ENCODE peak calls at places on chromosome 21, in ten cellular contexts. One of them, this sample, is unnamed.

GRCh38 chr21:28537371-28538079 is 455.2 kb downstream of the LTN1 start:
- DNase-seq in CD8-positive, alpha-beta memory T cell: no peak
- DNase-seq in left cardiac atrium: no peak
- DNase-seq in fibroblast of pulmonary artery: peak
- DNase-seq in suprapubic skin: no peak
- DNase-seq in HFF-Myc: peak
- DNase-seq in H54: no peak
- DNase-seq in NCI-H524: no peak
- DNase-seq in stimulated activated CD8-positive, alpha-beta memory T cell treated with anti-CD3 and anti-CD28 coated beads, Interleukin-2, amount 100 ng/mL, for 48 hours: no peak
- DNase-seq in stimulated activated CD4-positive, alpha-beta T cell treated with anti-CD3 and anti-CD28 coated beads, Interleukin-2, amount 100 ng/mL, for 24 hours: no peak
- DNase-seq in this sample: no peak

GRCh38 chr21:44875341-44875740 is 1.9 kb upstream of the PTTG1IP start:
- DNase-seq in stimulated activated CD4-positive, alpha-beta T cell treated with anti-CD3 and anti-CD28 coated beads, Interleukin-2, amount 100 ng/mL, for 24 hours: no peak
- DNase-seq in stimulated activated CD8-positive, alpha-beta memory T cell treated with anti-CD3 and anti-CD28 coated beads, Interleukin-2, amount 100 ng/mL, for 48 hours: no peak
- DNase-seq in NCI-H524: no peak
- DNase-seq in fibroblast of pulmonary artery: peak
- DNase-seq in H54: no peak
- DNase-seq in left cardiac atrium: no peak
- DNase-seq in suprapubic skin: no peak
- DNase-seq in CD8-positive, alpha-beta memory T cell: no peak
- DNase-seq in HFF-Myc: no peak
- DNase-seq in this sample: no peak

GRCh38 chr21:42258150-42258884 is 39.4 kb downstream of the ABCG1 start:
- DNase-seq in stimulated activated CD4-positive, alpha-beta T cell treated with anti-CD3 and anti-CD28 coated beads, Interleukin-2, amount 100 ng/mL, for 24 hours: peak
- DNase-seq in CD8-positive, alpha-beta memory T cell: peak
- DNase-seq in left cardiac atrium: peak
- DNase-seq in H54: peak
- DNase-seq in suprapubic skin: no peak
- DNase-seq in fibroblast of pulmonary artery: peak
- DNase-seq in HFF-Myc: peak
- DNase-seq in stimulated activated CD8-positive, alpha-beta memory T cell treated with anti-CD3 and anti-CD28 coated beads, Interleukin-2, amount 100 ng/mL, for 48 hours: peak
- DNase-seq in NCI-H524: peak
- DNase-seq in this sample: no peak

GRCh38 chr21:19853709-19854575 is 1144.3 kb upstream of the NCAM2 start:
- DNase-seq in stimulated activated CD4-positive, alpha-beta T cell treated with anti-CD3 and anti-CD28 coated beads, Interleukin-2, amount 100 ng/mL, for 24 hours: no peak
- DNase-seq in suprapubic skin: no peak
- DNase-seq in NCI-H524: peak
- DNase-seq in HFF-Myc: no peak
- DNase-seq in fibroblast of pulmonary artery: no peak
- DNase-seq in stimulated activated CD8-positive, alpha-beta memory T cell treated with anti-CD3 and anti-CD28 coated beads, Interleukin-2, amount 100 ng/mL, for 48 hours: no peak
- DNase-seq in H54: no peak
- DNase-seq in left cardiac atrium: no peak
- DNase-seq in CD8-positive, alpha-beta memory T cell: no peak
- DNase-seq in this sample: no peak

GRCh38 chr21:35381743-35382310 is 332.7 kb upstream of the RUNX1 start:
- DNase-seq in fibroblast of pulmonary artery: no peak
- DNase-seq in stimulated activated CD8-positive, alpha-beta memory T cell treated with anti-CD3 and anti-CD28 coated beads, Interleukin-2, amount 100 ng/mL, for 48 hours: no peak
- DNase-seq in left cardiac atrium: no peak
- DNase-seq in suprapubic skin: no peak
- DNase-seq in NCI-H524: no peak
- DNase-seq in CD8-positive, alpha-beta memory T cell: no peak
- DNase-seq in stimulated activated CD4-positive, alpha-beta T cell treated with anti-CD3 and anti-CD28 coated beads, Interleukin-2, amount 100 ng/mL, for 24 hours: no peak
- DNase-seq in HFF-Myc: no peak
- DNase-seq in H54: no peak
- DNase-seq in this sample: no peak

GRCh38 chr21:45592208-45592619 is 50.0 kb upstream of the SLC19A1 start:
- DNase-seq in suprapubic skin: peak
- DNase-seq in stimulated activated CD8-positive, alpha-beta memory T cell treated with anti-CD3 and anti-CD28 coated beads, Interleukin-2, amount 100 ng/mL, for 48 hours: peak
- DNase-seq in CD8-positive, alpha-beta memory T cell: peak
- DNase-seq in fibroblast of pulmonary artery: no peak
- DNase-seq in HFF-Myc: no peak
- DNase-seq in left cardiac atrium: no peak
- DNase-seq in NCI-H524: no peak
- DNase-seq in H54: no peak
- DNase-seq in stimulated activated CD4-positive, alpha-beta T cell treated with anti-CD3 and anti-CD28 coated beads, Interleukin-2, amount 100 ng/mL, for 24 hours: peak
- DNase-seq in this sample: no peak

GRCh38 chr21:37061926-37062591 is 10.8 kb downstream of the PIGP start:
- DNase-seq in NCI-H524: no peak
- DNase-seq in suprapubic skin: no peak
- DNase-seq in H54: no peak
- DNase-seq in fibroblast of pulmonary artery: peak
- DNase-seq in left cardiac atrium: no peak
- DNase-seq in stimulated activated CD4-positive, alpha-beta T cell treated with anti-CD3 and anti-CD28 coated beads, Interleukin-2, amount 100 ng/mL, for 24 hours: no peak
- DNase-seq in CD8-positive, alpha-beta memory T cell: no peak
- DNase-seq in stimulated activated CD8-positive, alpha-beta memory T cell treated with anti-CD3 and anti-CD28 coated beads, Interleukin-2, amount 100 ng/mL, for 48 hours: no peak
- DNase-seq in HFF-Myc: no peak
- DNase-seq in this sample: no peak

GRCh38 chr21:42452401-42453018 is 43.5 kb downstream of the RSPH1 start:
- DNase-seq in NCI-H524: peak
- DNase-seq in HFF-Myc: no peak
- DNase-seq in H54: no peak
- DNase-seq in fibroblast of pulmonary artery: no peak
- DNase-seq in suprapubic skin: no peak
- DNase-seq in stimulated activated CD8-positive, alpha-beta memory T cell treated with anti-CD3 and anti-CD28 coated beads, Interleukin-2, amount 100 ng/mL, for 48 hours: no peak
- DNase-seq in stimulated activated CD4-positive, alpha-beta T cell treated with anti-CD3 and anti-CD28 coated beads, Interleukin-2, amount 100 ng/mL, for 24 hours: no peak
- DNase-seq in CD8-positive, alpha-beta memory T cell: no peak
- DNase-seq in left cardiac atrium: no peak
- DNase-seq in this sample: no peak

GRCh38 chr21:38379171-38379570 is 119.1 kb downstream of the ERG start:
- DNase-seq in left cardiac atrium: no peak
- DNase-seq in suprapubic skin: no peak
- DNase-seq in HFF-Myc: no peak
- DNase-seq in NCI-H524: no peak
- DNase-seq in stimulated activated CD8-positive, alpha-beta memory T cell treated with anti-CD3 and anti-CD28 coated beads, Interleukin-2, amount 100 ng/mL, for 48 hours: no peak
- DNase-seq in CD8-positive, alpha-beta memory T cell: no peak
- DNase-seq in H54: no peak
- DNase-seq in fibroblast of pulmonary artery: no peak
- DNase-seq in stimulated activated CD4-positive, alpha-beta T cell treated with anti-CD3 and anti-CD28 coated beads, Interleukin-2, amount 100 ng/mL, for 24 hours: no peak
- DNase-seq in this sample: no peak

GRCh38 chr21:46096596-46096981 is 1.3 kb upstream of the COL6A2 start:
- DNase-seq in HFF-Myc: no peak
- DNase-seq in left cardiac atrium: no peak
- DNase-seq in CD8-positive, alpha-beta memory T cell: no peak
- DNase-seq in stimulated activated CD8-positive, alpha-beta memory T cell treated with anti-CD3 and anti-CD28 coated beads, Interleukin-2, amount 100 ng/mL, for 48 hours: no peak
- DNase-seq in NCI-H524: no peak
- DNase-seq in fibroblast of pulmonary artery: no peak
- DNase-seq in H54: no peak
- DNase-seq in stimulated activated CD4-positive, alpha-beta T cell treated with anti-CD3 and anti-CD28 coated beads, Interleukin-2, amount 100 ng/mL, for 24 hours: peak
- DNase-seq in suprapubic skin: no peak
- DNase-seq in this sample: no peak

GRCh38 chr21:42980959-42981523 is 6.7 kb downstream of the PKNOX1 start:
- DNase-seq in fibroblast of pulmonary artery: no peak
- DNase-seq in suprapubic skin: no peak
- DNase-seq in CD8-positive, alpha-beta memory T cell: no peak
- DNase-seq in stimulated activated CD4-positive, alpha-beta T cell treated with anti-CD3 and anti-CD28 coated beads, Interleukin-2, amount 100 ng/mL, for 24 hours: no peak
- DNase-seq in NCI-H524: peak
- DNase-seq in stimulated activated CD8-positive, alpha-beta memory T cell treated with anti-CD3 and anti-CD28 coated beads, Interleukin-2, amount 100 ng/mL, for 48 hours: no peak
- DNase-seq in H54: no peak
- DNase-seq in HFF-Myc: no peak
- DNase-seq in left cardiac atrium: no peak
- DNase-seq in this sample: no peak

GRCh38 chr21:26553921-26554320 is 19.2 kb downstream of the CYYR1 start:
- DNase-seq in H54: no peak
- DNase-seq in left cardiac atrium: no peak
- DNase-seq in fibroblast of pulmonary artery: no peak
- DNase-seq in stimulated activated CD4-positive, alpha-beta T cell treated with anti-CD3 and anti-CD28 coated beads, Interleukin-2, amount 100 ng/mL, for 24 hours: no peak
- DNase-seq in CD8-positive, alpha-beta memory T cell: no peak
- DNase-seq in HFF-Myc: no peak
- DNase-seq in stimulated activated CD8-positive, alpha-beta memory T cell treated with anti-CD3 and anti-CD28 coated beads, Interleukin-2, amount 100 ng/mL, for 48 hours: no peak
- DNase-seq in NCI-H524: no peak
- DNase-seq in suprapubic skin: no peak
- DNase-seq in this sample: no peak

GRCh38 chr21:29261555-29262540 is 36.9 kb upstream of the BACH1 start:
- DNase-seq in H54: no peak
- DNase-seq in stimulated activated CD4-positive, alpha-beta T cell treated with anti-CD3 and anti-CD28 coated beads, Interleukin-2, amount 100 ng/mL, for 24 hours: no peak
- DNase-seq in left cardiac atrium: no peak
- DNase-seq in CD8-positive, alpha-beta memory T cell: no peak
- DNase-seq in stimulated activated CD8-positive, alpha-beta memory T cell treated with anti-CD3 and anti-CD28 coated beads, Interleukin-2, amount 100 ng/mL, for 48 hours: no peak
- DNase-seq in fibroblast of pulmonary artery: no peak
- DNase-seq in NCI-H524: no peak
- DNase-seq in suprapubic skin: no peak
- DNase-seq in HFF-Myc: no peak
- DNase-seq in this sample: no peak

GRCh38 chr21:39961251-39961650 is 94.0 kb downstream of the PCP4 start:
- DNase-seq in stimulated activated CD8-positive, alpha-beta memory T cell treated with anti-CD3 and anti-CD28 coated beads, Interleukin-2, amount 100 ng/mL, for 48 hours: no peak
- DNase-seq in HFF-Myc: no peak
- DNase-seq in H54: no peak
- DNase-seq in stimulated activated CD4-positive, alpha-beta T cell treated with anti-CD3 and anti-CD28 coated beads, Interleukin-2, amount 100 ng/mL, for 24 hours: no peak
- DNase-seq in CD8-positive, alpha-beta memory T cell: no peak
- DNase-seq in NCI-H524: no peak
- DNase-seq in left cardiac atrium: no peak
- DNase-seq in fibroblast of pulmonary artery: no peak
- DNase-seq in suprapubic skin: no peak
- DNase-seq in this sample: no peak

GRCh38 chr21:41141031-41141457 is 26.9 kb upstream of the BACE2 start:
- DNase-seq in fibroblast of pulmonary artery: peak
- DNase-seq in NCI-H524: no peak
- DNase-seq in CD8-positive, alpha-beta memory T cell: no peak
- DNase-seq in suprapubic skin: no peak
- DNase-seq in stimulated activated CD8-positive, alpha-beta memory T cell treated with anti-CD3 and anti-CD28 coated beads, Interleukin-2, amount 100 ng/mL, for 48 hours: no peak
- DNase-seq in HFF-Myc: peak
- DNase-seq in H54: no peak
- DNase-seq in left cardiac atrium: no peak
- DNase-seq in stimulated activated CD4-positive, alpha-beta T cell treated with anti-CD3 and anti-CD28 coated beads, Interleukin-2, amount 100 ng/mL, for 24 hours: no peak
- DNase-seq in this sample: no peak

GRCh38 chr21:32330784-32331311 is 32.2 kb downstream of the MRAP start:
- DNase-seq in stimulated activated CD4-positive, alpha-beta T cell treated with anti-CD3 and anti-CD28 coated beads, Interleukin-2, amount 100 ng/mL, for 24 hours: no peak
- DNase-seq in NCI-H524: no peak
- DNase-seq in CD8-positive, alpha-beta memory T cell: no peak
- DNase-seq in fibroblast of pulmonary artery: no peak
- DNase-seq in suprapubic skin: peak
- DNase-seq in H54: no peak
- DNase-seq in HFF-Myc: no peak
- DNase-seq in stimulated activated CD8-positive, alpha-beta memory T cell treated with anti-CD3 and anti-CD28 coated beads, Interleukin-2, amount 100 ng/mL, for 48 hours: no peak
- DNase-seq in left cardiac atrium: no peak
- DNase-seq in this sample: no peak

GRCh38 chr21:42474982-42475381 is 21.0 kb downstream of the RSPH1 start:
- DNase-seq in HFF-Myc: no peak
- DNase-seq in stimulated activated CD8-positive, alpha-beta memory T cell treated with anti-CD3 and anti-CD28 coated beads, Interleukin-2, amount 100 ng/mL, for 48 hours: no peak
- DNase-seq in fibroblast of pulmonary artery: no peak
- DNase-seq in NCI-H524: no peak
- DNase-seq in stimulated activated CD4-positive, alpha-beta T cell treated with anti-CD3 and anti-CD28 coated beads, Interleukin-2, amount 100 ng/mL, for 24 hours: no peak
- DNase-seq in left cardiac atrium: no peak
- DNase-seq in suprapubic skin: peak
- DNase-seq in CD8-positive, alpha-beta memory T cell: no peak
- DNase-seq in H54: no peak
- DNase-seq in this sample: no peak

GRCh38 chr21:45846373-45847160 is 135.0 kb upstream of the COL6A1 start:
- DNase-seq in fibroblast of pulmonary artery: peak
- DNase-seq in CD8-positive, alpha-beta memory T cell: no peak
- DNase-seq in left cardiac atrium: peak
- DNase-seq in HFF-Myc: no peak
- DNase-seq in suprapubic skin: peak
- DNase-seq in stimulated activated CD4-positive, alpha-beta T cell treated with anti-CD3 and anti-CD28 coated beads, Interleukin-2, amount 100 ng/mL, for 24 hours: no peak
- DNase-seq in NCI-H524: no peak
- DNase-seq in stimulated activated CD8-positive, alpha-beta memory T cell treated with anti-CD3 and anti-CD28 coated beads, Interleukin-2, amount 100 ng/mL, for 48 hours: no peak
- DNase-seq in H54: no peak
- DNase-seq in this sample: peak

GRCh38 chr21:14321042-14321441 is 61.9 kb downstream of the HSPA13 start:
- DNase-seq in NCI-H524: no peak
- DNase-seq in stimulated activated CD8-positive, alpha-beta memory T cell treated with anti-CD3 and anti-CD28 coated beads, Interleukin-2, amount 100 ng/mL, for 48 hours: no peak
- DNase-seq in fibroblast of pulmonary artery: peak
- DNase-seq in CD8-positive, alpha-beta memory T cell: no peak
- DNase-seq in suprapubic skin: no peak
- DNase-seq in HFF-Myc: no peak
- DNase-seq in H54: peak
- DNase-seq in stimulated activated CD4-positive, alpha-beta T cell treated with anti-CD3 and anti-CD28 coated beads, Interleukin-2, amount 100 ng/mL, for 24 hours: no peak
- DNase-seq in left cardiac atrium: no peak
- DNase-seq in this sample: no peak

GRCh38 chr21:35203093-35204021 is 154.3 kb upstream of the RUNX1 start:
- DNase-seq in CD8-positive, alpha-beta memory T cell: no peak
- DNase-seq in stimulated activated CD4-positive, alpha-beta T cell treated with anti-CD3 and anti-CD28 coated beads, Interleukin-2, amount 100 ng/mL, for 24 hours: no peak
- DNase-seq in suprapubic skin: no peak
- DNase-seq in left cardiac atrium: no peak
- DNase-seq in NCI-H524: no peak
- DNase-seq in fibroblast of pulmonary artery: peak
- DNase-seq in H54: no peak
- DNase-seq in HFF-Myc: no peak
- DNase-seq in stimulated activated CD8-positive, alpha-beta memory T cell treated with anti-CD3 and anti-CD28 coated beads, Interleukin-2, amount 100 ng/mL, for 48 hours: no peak
- DNase-seq in this sample: no peak

GRCh38 chr21:41559658-41560599 is 52.0 kb upstream of the TMPRSS2 start:
- DNase-seq in fibroblast of pulmonary artery: peak
- DNase-seq in left cardiac atrium: no peak
- DNase-seq in HFF-Myc: peak
- DNase-seq in H54: no peak
- DNase-seq in suprapubic skin: no peak
- DNase-seq in stimulated activated CD8-positive, alpha-beta memory T cell treated with anti-CD3 and anti-CD28 coated beads, Interleukin-2, amount 100 ng/mL, for 48 hours: no peak
- DNase-seq in NCI-H524: no peak
- DNase-seq in stimulated activated CD4-positive, alpha-beta T cell treated with anti-CD3 and anti-CD28 coated beads, Interleukin-2, amount 100 ng/mL, for 24 hours: no peak
- DNase-seq in CD8-positive, alpha-beta memory T cell: no peak
- DNase-seq in this sample: no peak

GRCh38 chr21:35427320-35428040 is 378.4 kb upstream of the RUNX1 start:
- DNase-seq in fibroblast of pulmonary artery: peak
- DNase-seq in HFF-Myc: no peak
- DNase-seq in suprapubic skin: no peak
- DNase-seq in NCI-H524: no peak
- DNase-seq in left cardiac atrium: peak
- DNase-seq in stimulated activated CD4-positive, alpha-beta T cell treated with anti-CD3 and anti-CD28 coated beads, Interleukin-2, amount 100 ng/mL, for 24 hours: no peak
- DNase-seq in stimulated activated CD8-positive, alpha-beta memory T cell treated with anti-CD3 and anti-CD28 coated beads, Interleukin-2, amount 100 ng/mL, for 48 hours: no peak
- DNase-seq in CD8-positive, alpha-beta memory T cell: no peak
- DNase-seq in H54: no peak
- DNase-seq in this sample: no peak

GRCh38 chr21:33932731-33933130 is 17.1 kb upstream of the ATP5PO start:
- DNase-seq in HFF-Myc: no peak
- DNase-seq in stimulated activated CD4-positive, alpha-beta T cell treated with anti-CD3 and anti-CD28 coated beads, Interleukin-2, amount 100 ng/mL, for 24 hours: no peak
- DNase-seq in CD8-positive, alpha-beta memory T cell: no peak
- DNase-seq in fibroblast of pulmonary artery: no peak
- DNase-seq in left cardiac atrium: no peak
- DNase-seq in stimulated activated CD8-positive, alpha-beta memory T cell treated with anti-CD3 and anti-CD28 coated beads, Interleukin-2, amount 100 ng/mL, for 48 hours: no peak
- DNase-seq in NCI-H524: no peak
- DNase-seq in suprapubic skin: no peak
- DNase-seq in H54: no peak
- DNase-seq in this sample: no peak

GRCh38 chr21:42646076-42646825 is 7.2 kb upstream of the PDE9A start:
- DNase-seq in NCI-H524: no peak
- DNase-seq in left cardiac atrium: no peak
- DNase-seq in stimulated activated CD4-positive, alpha-beta T cell treated with anti-CD3 and anti-CD28 coated beads, Interleukin-2, amount 100 ng/mL, for 24 hours: no peak
- DNase-seq in HFF-Myc: no peak
- DNase-seq in fibroblast of pulmonary artery: no peak
- DNase-seq in CD8-positive, alpha-beta memory T cell: no peak
- DNase-seq in suprapubic skin: no peak
- DNase-seq in stimulated activated CD8-positive, alpha-beta memory T cell treated with anti-CD3 and anti-CD28 coated beads, Interleukin-2, amount 100 ng/mL, for 48 hours: no peak
- DNase-seq in H54: no peak
- DNase-seq in this sample: no peak

GRCh38 chr21:8991968-8992621 is 1529.3 kb upstream of the TPTE start:
- DNase-seq in stimulated activated CD8-positive, alpha-beta memory T cell treated with anti-CD3 and anti-CD28 coated beads, Interleukin-2, amount 100 ng/mL, for 48 hours: no peak
- DNase-seq in HFF-Myc: no peak
- DNase-seq in NCI-H524: no peak
- DNase-seq in fibroblast of pulmonary artery: no peak
- DNase-seq in CD8-positive, alpha-beta memory T cell: no peak
- DNase-seq in left cardiac atrium: no peak
- DNase-seq in H54: no peak
- DNase-seq in suprapubic skin: no peak
- DNase-seq in stimulated activated CD4-positive, alpha-beta T cell treated with anti-CD3 and anti-CD28 coated beads, Interleukin-2, amount 100 ng/mL, for 24 hours: no peak
- DNase-seq in this sample: no peak

GRCh38 chr21:36773111-36773510 is 74.2 kb downstream of the SIM2 start:
- DNase-seq in left cardiac atrium: peak
- DNase-seq in suprapubic skin: no peak
- DNase-seq in CD8-positive, alpha-beta memory T cell: no peak
- DNase-seq in stimulated activated CD8-positive, alpha-beta memory T cell treated with anti-CD3 and anti-CD28 coated beads, Interleukin-2, amount 100 ng/mL, for 48 hours: no peak
- DNase-seq in stimulated activated CD4-positive, alpha-beta T cell treated with anti-CD3 and anti-CD28 coated beads, Interleukin-2, amount 100 ng/mL, for 24 hours: no peak
- DNase-seq in fibroblast of pulmonary artery: peak
- DNase-seq in NCI-H524: peak
- DNase-seq in H54: peak
- DNase-seq in HFF-Myc: no peak
- DNase-seq in this sample: no peak

GRCh38 chr21:25283720-25284119 is 323.6 kb downstream of the MRPL39 start:
- DNase-seq in stimulated activated CD8-positive, alpha-beta memory T cell treated with anti-CD3 and anti-CD28 coated beads, Interleukin-2, amount 100 ng/mL, for 48 hours: no peak
- DNase-seq in H54: peak
- DNase-seq in suprapubic skin: no peak
- DNase-seq in fibroblast of pulmonary artery: peak
- DNase-seq in HFF-Myc: no peak
- DNase-seq in stimulated activated CD4-positive, alpha-beta T cell treated with anti-CD3 and anti-CD28 coated beads, Interleukin-2, amount 100 ng/mL, for 24 hours: no peak
- DNase-seq in left cardiac atrium: no peak
- DNase-seq in NCI-H524: no peak
- DNase-seq in CD8-positive, alpha-beta memory T cell: no peak
- DNase-seq in this sample: no peak

GRCh38 chr21:37788503-37788902 is 127.8 kb downstream of the KCNJ6 start:
- DNase-seq in NCI-H524: no peak
- DNase-seq in stimulated activated CD8-positive, alpha-beta memory T cell treated with anti-CD3 and anti-CD28 coated beads, Interleukin-2, amount 100 ng/mL, for 48 hours: no peak
- DNase-seq in HFF-Myc: no peak
- DNase-seq in H54: no peak
- DNase-seq in CD8-positive, alpha-beta memory T cell: no peak
- DNase-seq in stimulated activated CD4-positive, alpha-beta T cell treated with anti-CD3 and anti-CD28 coated beads, Interleukin-2, amount 100 ng/mL, for 24 hours: no peak
- DNase-seq in left cardiac atrium: no peak
- DNase-seq in suprapubic skin: no peak
- DNase-seq in fibroblast of pulmonary artery: no peak
- DNase-seq in this sample: no peak